ENCODE peak calls at places on chromosomes 13 and 19, in six cellular contexts. S is adrenal gland, G is PC-3, Y is spleen, U is pancreas, N is esophagus squamous epithelium. D is an unnamed sample. For H3K4me1 and H3K36me3, the result is how much of the 10 kb centered on the place peaks cover.

GRCh38 chr19:39430675-39431593 is 4.8 kb downstream of the RPS16 start:
- DNase-seq in S (no peak), G (peak), Y (peak), U (no peak), N (no peak), D (no peak)

GRCh38 chr13:110229905-110230563 is 76.9 kb downstream of the COL4A1 start:
- DNase-seq in S (no peak), G (no peak), Y (no peak), U (no peak), N (no peak), D (no peak)

GRCh38 chr13:25204843-25205242 is 32.8 kb upstream of the AMER2 start:
- DNase-seq in S (no peak), G (no peak), Y (no peak), U (no peak), N (no peak), D (no peak)

GRCh38 chr19:870963-871401 is 11.5 kb downstream of the CFD start:
- DNase-seq in S (no peak), G (no peak), Y (no peak), U (peak), N (no peak), D (peak)

GRCh38 chr19:41860419-41861097 is 503 bp downstream of the RPS19 start:
- DNase-seq in S (no peak), G (no peak), Y (no peak), U (no peak), N (no peak), D (no peak)

GRCh38 chr13:101516262-101516661 is 63.8 kb downstream of the ITGBL1 start:
- DNase-seq in S (no peak), G (no peak), Y (no peak), U (no peak), N (no peak), D (no peak)

GRCh38 chr13:49584771-49585182 is 581 bp downstream of the RCBTB1 start:
- DNase-seq in S (no peak), G (peak), Y (no peak), U (no peak), N (no peak), D (no peak)

GRCh38 chr19:42189133-42189532 is 28.3 kb downstream of the DEDD2 start:
- DNase-seq in S (no peak), G (no peak), Y (no peak), U (no peak), N (no peak), D (no peak)

GRCh38 chr19:42150353-42150752 is 18.1 kb upstream of the POU2F2 start:
- DNase-seq in S (no peak), G (no peak), Y (no peak), U (peak), N (no peak), D (no peak)

GRCh38 chr13:50693755-50694154 is 149.7 kb downstream of the DLEU7 start:
- DNase-seq in S (no peak), G (no peak), Y (no peak), U (peak), N (no peak), D (no peak)

GRCh38 chr13:87999141-87999765 is 328.1 kb downstream of the SLITRK5 start:
- DNase-seq in S (no peak), G (peak), Y (no peak), U (no peak), N (no peak), D (no peak)

GRCh38 chr13:40961224-40961623 is 57.9 kb downstream of the ELF1 start:
- DNase-seq in S (no peak), G (no peak), Y (no peak), U (no peak), N (no peak), D (no peak)

DNA sequence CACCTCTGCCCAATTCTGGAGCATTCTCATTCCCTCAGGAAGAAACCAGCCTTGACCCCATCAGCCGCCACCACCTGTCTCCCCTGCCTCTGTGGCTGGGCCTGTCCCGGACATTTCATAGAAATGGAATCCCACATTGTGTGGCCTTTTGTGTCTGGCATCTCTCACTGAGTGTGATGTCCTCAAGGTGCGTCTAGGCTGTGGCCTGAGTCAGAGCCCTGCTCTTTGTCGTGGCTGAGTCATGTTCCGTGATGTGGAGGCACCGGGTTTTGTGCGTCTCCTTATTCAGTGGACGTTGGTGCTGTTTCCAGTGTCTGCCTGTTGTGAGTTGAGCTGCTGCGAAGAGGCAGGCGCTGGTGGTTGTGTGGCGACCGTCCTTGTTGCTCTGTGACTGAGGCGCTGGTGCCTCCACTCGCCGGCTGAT is 3.5 kb downstream of the FZR1 start:
- DNase-seq in S (peak), G (peak), Y (no peak), U (no peak), N (no peak), D (no peak)
- H3K4me1 ChIP-seq in S (half or more), G (under half), Y (under half), U (under half), N (half or more), D (under half)

GRCh38 chr19:15123031-15123890 is 16.1 kb downstream of the SYDE1 start:
- DNase-seq in S (no peak), G (no peak), Y (no peak), U (no peak), N (no peak), D (no peak)

GRCh38 chr19:15124572-15125231 is 17.5 kb downstream of the SYDE1 start:
- DNase-seq in S (peak), G (no peak), Y (no peak), U (peak), N (no peak), D (no peak)

GRCh38 chr19:15123900-15124299 is 16.7 kb downstream of the SYDE1 start:
- DNase-seq in S (peak), G (no peak), Y (no peak), U (peak), N (no peak), D (peak)

GRCh38 chr19:15126511-15126910 is 19.3 kb downstream of the SYDE1 start:
- DNase-seq in S (no peak), G (no peak), Y (no peak), U (no peak), N (no peak), D (no peak)

DNA sequence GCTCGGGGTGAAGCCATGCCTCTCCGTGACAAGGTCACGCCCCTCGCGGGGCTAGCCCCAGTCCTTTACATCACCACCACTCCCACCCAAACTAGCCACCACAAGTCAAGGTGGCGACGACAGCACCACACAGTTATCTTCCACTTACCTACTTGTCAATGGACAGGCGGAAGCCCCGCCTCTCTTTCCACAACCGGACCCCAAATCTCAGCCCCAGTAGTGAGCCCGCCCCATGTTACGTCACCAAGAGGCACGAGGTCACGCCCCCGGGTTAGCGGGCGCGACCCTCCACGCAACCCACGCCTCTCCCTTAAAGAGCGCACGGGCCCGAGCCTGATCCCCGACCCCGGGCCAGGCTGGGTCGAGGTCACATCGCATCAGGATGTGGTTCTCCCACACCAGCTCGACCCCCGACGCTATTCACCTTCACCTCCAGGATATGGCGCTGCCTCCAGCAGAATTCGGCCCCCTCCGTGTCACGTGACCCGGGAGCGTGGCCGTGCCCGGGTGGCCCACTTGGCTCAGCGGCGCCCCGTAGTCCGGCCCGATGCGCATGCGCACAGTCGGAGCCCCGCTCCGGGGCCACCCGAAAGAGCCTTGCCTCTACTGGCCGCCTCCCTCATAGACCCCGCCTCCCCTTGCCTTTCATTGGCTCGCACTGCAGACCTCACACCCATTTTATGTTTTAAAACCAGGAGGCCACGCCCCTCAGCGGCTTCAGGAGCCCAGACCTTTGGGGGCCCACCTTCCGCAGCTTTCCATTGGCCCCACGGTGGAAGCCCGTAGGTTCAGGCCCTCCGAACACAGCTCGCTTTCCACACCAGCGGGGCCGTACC is 18.2 kb downstream of the SYDE1 start:
- DNase-seq in S (peak), G (peak), Y (peak), U (peak), N (peak), D (peak)
- TF ChIP-seq CTCF in S (no peak), G (no peak), Y (no peak), U (no peak), N (no peak), D (no peak)

GRCh38 chr19:2079865-2080301 is 16.2 kb downstream of the MOB3A start:
- DNase-seq in S (no peak), G (no peak), Y (no peak), U (no peak), N (no peak), D (no peak)

GRCh38 chr19:2081873-2082810 is 14.0 kb downstream of the MOB3A start:
- DNase-seq in S (no peak), G (no peak), Y (peak), U (no peak), N (no peak), D (no peak)

GRCh38 chr19:2077833-2078619 is 18.1 kb downstream of the MOB3A start:
- DNase-seq in S (no peak), G (no peak), Y (peak), U (no peak), N (no peak), D (no peak)

GRCh38 chr19:2079076-2079864 is 16.9 kb downstream of the MOB3A start:
- DNase-seq in S (no peak), G (no peak), Y (no peak), U (no peak), N (no peak), D (no peak)

GRCh38 chr19:2080336-2080988 is 15.7 kb downstream of the MOB3A start:
- DNase-seq in S (no peak), G (no peak), Y (no peak), U (no peak), N (no peak), D (no peak)
- H3K36me3 ChIP-seq in S (under half), G (under half), Y (half or more), U (under half), N (under half), D (under half)

GRCh38 chr13:114122591-114123211 is 9.7 kb downstream of the RASA3 start:
- DNase-seq in S (no peak), G (no peak), Y (no peak), U (no peak), N (no peak), D (no peak)

GRCh38 chr13:114119196-114119595 is 13.2 kb downstream of the RASA3 start:
- DNase-seq in S (no peak), G (peak), Y (no peak), U (no peak), N (no peak), D (no peak)

GRCh38 chr13:114118763-114119123 is 13.7 kb downstream of the RASA3 start:
- DNase-seq in S (no peak), G (peak), Y (peak), U (peak), N (no peak), D (no peak)

GRCh38 chr13:114121496-114122466 is 10.6 kb downstream of the RASA3 start:
- DNase-seq in S (no peak), G (no peak), Y (no peak), U (no peak), N (no peak), D (no peak)

DNA sequence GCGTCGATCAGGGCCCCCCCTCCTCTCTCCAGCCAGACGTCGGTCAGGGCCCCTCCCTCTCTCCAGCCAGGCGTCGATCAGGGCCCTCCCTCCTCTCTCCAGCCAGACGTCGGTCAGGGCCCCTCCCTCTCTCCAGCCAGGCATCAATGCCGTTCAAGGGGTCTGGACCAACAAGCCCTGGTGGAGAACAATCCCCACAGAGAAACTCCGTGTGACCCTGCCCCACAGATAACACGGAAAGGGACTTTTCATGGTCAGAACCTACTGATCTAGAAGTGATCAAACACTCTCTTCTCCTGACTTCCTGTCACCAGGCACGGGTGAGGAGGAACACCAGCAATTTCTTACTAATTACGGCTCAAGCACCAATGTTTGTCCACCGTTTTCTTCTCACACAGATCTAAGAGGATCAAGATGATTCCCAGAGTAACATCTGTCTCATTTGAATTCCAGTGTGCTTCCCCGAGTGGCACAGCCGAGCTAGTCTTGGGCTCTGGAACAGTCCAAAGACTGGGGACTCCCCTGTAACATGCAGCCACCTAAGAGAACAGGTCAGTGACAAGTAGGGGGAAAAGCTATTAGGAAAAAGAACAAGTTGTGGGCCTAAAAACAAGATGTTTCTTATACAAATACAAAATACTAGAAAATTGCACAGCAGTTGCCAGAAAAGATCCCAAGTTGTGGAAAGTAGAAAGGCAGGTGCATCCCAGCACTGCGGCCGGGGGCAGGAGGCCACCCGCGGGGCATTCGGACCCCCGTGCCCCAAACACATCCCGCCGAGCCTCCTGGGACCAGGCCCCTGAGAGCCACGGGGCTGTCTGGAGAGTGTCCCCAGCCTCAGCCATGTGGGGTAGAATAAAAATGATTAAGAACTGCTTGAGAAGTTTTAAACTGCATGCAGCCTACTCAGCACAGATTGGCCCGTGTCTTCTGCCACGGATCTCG is 11.7 kb downstream of the RASA3 start:
- DNase-seq in S (no peak), G (no peak), Y (no peak), U (no peak), N (no peak), D (peak)
- H3K4me1 ChIP-seq in S (under half), G (under half), Y (half or more), U (under half), N (half or more), D (under half)

GRCh38 chr13:79741006-79741405 is 260.1 kb downstream of the NDFIP2 start:
- DNase-seq in S (peak), G (no peak), Y (no peak), U (peak), N (no peak), D (peak)

GRCh38 chr13:79745141-79745540 is 264.2 kb downstream of the NDFIP2 start:
- DNase-seq in S (no peak), G (no peak), Y (no peak), U (peak), N (no peak), D (peak)

DNA sequence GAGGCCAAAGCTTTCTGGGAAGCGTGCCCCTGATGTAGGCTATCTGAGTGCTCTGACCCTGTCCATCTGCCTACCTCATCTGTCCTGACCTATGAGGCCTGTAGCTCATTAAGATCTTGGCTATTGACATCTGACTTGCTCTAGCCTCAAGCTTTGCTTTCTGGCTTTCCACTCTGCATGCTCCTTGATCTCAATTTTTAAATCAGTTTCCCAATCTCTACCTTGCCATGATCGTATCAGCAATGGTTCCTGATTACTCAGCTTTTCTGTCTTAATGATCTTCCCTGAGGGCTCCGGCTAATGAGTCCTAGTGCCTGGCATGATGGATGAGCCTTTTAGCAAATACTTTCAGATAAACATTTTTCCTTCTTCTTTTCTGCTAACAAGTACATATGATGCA is 262.0 kb downstream of the NDFIP2 start:
- DNase-seq in S (no peak), G (no peak), Y (no peak), U (no peak), N (no peak), D (peak)
- TF ChIP-seq CTCF in S (no peak), G (no peak), Y (no peak), U (no peak), N (no peak), D (no peak)

GRCh38 chr19:35260694-35261304 is 8.0 kb upstream of the USF2 start:
- DNase-seq in S (no peak), G (no peak), Y (peak), U (peak), N (no peak), D (no peak)
- H3K36me3 ChIP-seq in S (under half), G (under half), Y (under half), U (under half), N (under half), D (under half)

GRCh38 chr19:49415102-49415809 is 8.0 kb downstream of the PTH2 start:
- DNase-seq in S (no peak), G (no peak), Y (no peak), U (no peak), N (no peak), D (peak)
- H3K4me1 ChIP-seq in S (under half), G (under half), Y (under half), U (under half), N (under half), D (under half)